ENCODE peak calls at places on chromosomes 2 and 18, in seven cellular contexts. V is BE2C, C is WTC11, L is caudate nucleus, U is T1000, J is iris pigment epithelial cell, Z is mammary epithelial cell. I is an unnamed sample.

GRCh38 chr2:232200195-232200594 is 178.4 kb upstream of the ALPP start:
- DNase-seq in V (no peak), C (no peak), L (no peak), U (no peak), J (no peak), Z (no peak), I (no peak)

GRCh38 chr2:188786368-188786781 is 187.8 kb upstream of the COL3A1 start:
- DNase-seq in V (no peak), C (no peak), L (no peak), U (no peak), J (peak), Z (peak), I (peak)

GRCh38 chr2:25448808-25449207 is 107.1 kb upstream of the DNMT3A start:
- DNase-seq in V (no peak), C (no peak), L (no peak), U (no peak), J (no peak), Z (no peak), I (no peak)

GRCh38 chr2:4272261-4272858 is 569.0 kb downstream of the DCDC2C start:
- DNase-seq in V (no peak), C (no peak), L (no peak), U (no peak), J (no peak), Z (no peak), I (no peak)

GRCh38 chr2:145159676-145160075 is 639.8 kb upstream of the ZEB2 start:
- DNase-seq in V (no peak), C (no peak), L (no peak), U (no peak), J (no peak), Z (no peak), I (no peak)

GRCh38 chr18:44079602-44080001 is 601.1 kb upstream of the SETBP1 start:
- DNase-seq in V (no peak), C (no peak), L (no peak), U (no peak), J (peak), Z (peak), I (no peak)

GRCh38 chr2:26685943-26686839 is 6.3 kb upstream of the KCNK3 start:
- DNase-seq in V (no peak), C (no peak), L (no peak), U (no peak), J (no peak), Z (no peak), I (no peak)

GRCh38 chr2:239263937-239264837 is 136.6 kb downstream of the HDAC4 start:
- DNase-seq in V (no peak), C (no peak), L (no peak), U (no peak), J (peak), Z (no peak), I (no peak)

GRCh38 chr2:122078451-122078850 is 323.0 kb downstream of the TSN start:
- DNase-seq in V (no peak), C (no peak), L (no peak), U (no peak), J (peak), Z (no peak), I (no peak)

GRCh38 chr2:8648441-8648840 is 33.4 kb upstream of the ID2 start:
- DNase-seq in V (no peak), C (no peak), L (no peak), U (no peak), J (no peak), Z (no peak), I (no peak)

GRCh38 chr2:37318401-37318800 is 6.2 kb downstream of the PRKD3 start:
- DNase-seq in V (no peak), C (no peak), L (no peak), U (no peak), J (peak), Z (no peak), I (no peak)

GRCh38 chr2:64067326-64067725 is 48.1 kb upstream of the VPS54 start:
- DNase-seq in V (no peak), C (no peak), L (no peak), U (no peak), J (no peak), Z (no peak), I (no peak)

GRCh38 chr2:126790987-126791780 is 107.5 kb upstream of the TEX51 start:
- DNase-seq in V (no peak), C (no peak), L (no peak), U (no peak), J (no peak), Z (no peak), I (no peak)

GRCh38 chr18:63788447-63789096 is 13.4 kb downstream of the SERPINB7 start:
- DNase-seq in V (no peak), C (no peak), L (no peak), U (peak), J (peak), Z (peak), I (no peak)

GRCh38 chr2:99763764-99764163 is 273.9 kb upstream of the REV1 start:
- DNase-seq in V (no peak), C (no peak), L (no peak), U (no peak), J (no peak), Z (no peak), I (no peak)

GRCh38 chr2:220224711-220225519 is 597.5 kb downstream of the SLC4A3 start:
- DNase-seq in V (no peak), C (no peak), L (no peak), U (peak), J (peak), Z (peak), I (no peak)

GRCh38 chr2:239238839-239239606 is 161.8 kb downstream of the HDAC4 start:
- DNase-seq in V (no peak), C (no peak), L (no peak), U (no peak), J (no peak), Z (no peak), I (no peak)

GRCh38 chr18:6546229-6546628 is 131.5 kb upstream of the L3MBTL4 start:
- DNase-seq in V (no peak), C (no peak), L (no peak), U (no peak), J (no peak), Z (peak), I (no peak)

GRCh38 chr2:217943379-217944321 is 59.1 kb downstream of the TNS1 start:
- DNase-seq in V (peak), C (peak), L (peak), U (no peak), J (peak), Z (no peak), I (peak)

GRCh38 chr2:189076572-189076971 is 102.4 kb downstream of the COL3A1 start:
- DNase-seq in V (no peak), C (no peak), L (no peak), U (no peak), J (peak), Z (no peak), I (no peak)

GRCh38 chr18:8049147-8049546 is 482.0 kb downstream of the PTPRM start:
- DNase-seq in V (no peak), C (no peak), L (no peak), U (no peak), J (peak), Z (no peak), I (no peak)

GRCh38 chr18:28716321-28716720 is 539.4 kb upstream of the CDH2 start:
- DNase-seq in V (no peak), C (no peak), L (no peak), U (no peak), J (no peak), Z (peak), I (no peak)

GRCh38 chr2:96510931-96511595 is 5.9 kb upstream of the NEURL3 start:
- DNase-seq in V (no peak), C (no peak), L (no peak), U (no peak), J (no peak), Z (no peak), I (no peak)

GRCh38 chr2:176446718-176447414 is 177.6 kb downstream of the MTX2 start:
- DNase-seq in V (no peak), C (no peak), L (no peak), U (no peak), J (no peak), Z (no peak), I (no peak)

GRCh38 chr2:218152777-218153176 is 14.0 kb downstream of the CXCR1 start:
- DNase-seq in V (no peak), C (no peak), L (no peak), U (no peak), J (no peak), Z (peak), I (no peak)

GRCh38 chr2:225091336-225091735 is 49.1 kb upstream of the DOCK10 start:
- DNase-seq in V (no peak), C (no peak), L (no peak), U (peak), J (peak), Z (peak), I (peak)

GRCh38 chr2:179132076-179132475 is 82.1 kb upstream of the CCDC141 start:
- DNase-seq in V (no peak), C (no peak), L (no peak), U (no peak), J (no peak), Z (no peak), I (no peak)

GRCh38 chr2:80326214-80326613 is 21.7 kb upstream of the LRRTM1 start:
- DNase-seq in V (peak), C (no peak), L (no peak), U (no peak), J (peak), Z (no peak), I (no peak)

GRCh38 chr2:80028584-80028983 is 276.0 kb downstream of the LRRTM1 start:
- DNase-seq in V (peak), C (no peak), L (no peak), U (no peak), J (no peak), Z (no peak), I (no peak)

GRCh38 chr2:236286866-236287545 is 22.8 kb upstream of the ASB18 start:
- DNase-seq in V (no peak), C (no peak), L (no peak), U (peak), J (peak), Z (peak), I (peak)

GRCh38 chr2:173568054-173568453 is 213.4 kb downstream of the CDCA7 start:
- DNase-seq in V (peak), C (peak), L (no peak), U (no peak), J (peak), Z (no peak), I (no peak)

GRCh38 chr2:192283450-192283849 is 88.7 kb upstream of the TMEFF2 start:
- DNase-seq in V (no peak), C (no peak), L (no peak), U (no peak), J (no peak), Z (no peak), I (no peak)

GRCh38 chr18:47520263-47520662 is 268.8 kb upstream of the SKOR2 start:
- DNase-seq in V (no peak), C (no peak), L (no peak), U (no peak), J (no peak), Z (no peak), I (no peak)

GRCh38 chr2:54588244-54588899 is 132.2 kb downstream of the SPTBN1 start:
- DNase-seq in V (no peak), C (no peak), L (no peak), U (no peak), J (no peak), Z (no peak), I (no peak)

GRCh38 chr2:207200136-207200535 is 34.4 kb upstream of the KLF7 start:
- DNase-seq in V (no peak), C (no peak), L (no peak), U (no peak), J (no peak), Z (no peak), I (no peak)

GRCh38 chr2:170457742-170458141 is 257.4 kb upstream of the SP5 start:
- DNase-seq in V (no peak), C (no peak), L (no peak), U (no peak), J (no peak), Z (no peak), I (no peak)

GRCh38 chr18:76874643-76875389 is 52.5 kb downstream of the ZNF236 start:
- DNase-seq in V (peak), C (peak), L (no peak), U (no peak), J (no peak), Z (no peak), I (no peak)

GRCh38 chr2:229164545-229165249 is 106.4 kb downstream of the PID1 start:
- DNase-seq in V (no peak), C (no peak), L (no peak), U (no peak), J (peak), Z (no peak), I (peak)

GRCh38 chr2:170707821-170708795 is 7.0 kb upstream of the SP5 start:
- DNase-seq in V (no peak), C (no peak), L (no peak), U (no peak), J (no peak), Z (no peak), I (no peak)

I was measured in H54.